ENCODE peak calls at places on chromosomes 4 and X, in six cellular contexts. One of them, this sample, is unnamed. For H3K27me3, the result is how much of the 10 kb centered on the place peaks cover.

GRCh38 chr4:110475881-110476818 is at the start of gene ENPEP:
- DNase-seq in lung: no peak
- DNase-seq in gastrocnemius medialis: peak
- DNase-seq in bronchial epithelial cell: no peak
- DNase-seq in mammary epithelial cell: no peak
- DNase-seq in CD8-positive, alpha-beta T cell: no peak
- DNase-seq in this sample: peak

GRCh38 chr4:156959298-156959702 is 12.3 kb downstream of the PDGFC start:
- DNase-seq in lung: no peak
- DNase-seq in bronchial epithelial cell: no peak
- DNase-seq in gastrocnemius medialis: no peak
- DNase-seq in mammary epithelial cell: no peak
- DNase-seq in CD8-positive, alpha-beta T cell: no peak
- DNase-seq in this sample: no peak

GRCh38 chr4:24322517-24322916 is 261.8 kb downstream of the DHX15 start:
- DNase-seq in bronchial epithelial cell: no peak
- DNase-seq in CD8-positive, alpha-beta T cell: no peak
- DNase-seq in gastrocnemius medialis: no peak
- DNase-seq in mammary epithelial cell: no peak
- DNase-seq in lung: no peak
- DNase-seq in this sample: no peak

GRCh38 chrX:1852082-1852481 is 237.2 kb downstream of the ASMT start:
- DNase-seq in bronchial epithelial cell: no peak
- DNase-seq in CD8-positive, alpha-beta T cell: no peak
- DNase-seq in gastrocnemius medialis: no peak
- DNase-seq in lung: no peak
- DNase-seq in mammary epithelial cell: no peak
- DNase-seq in this sample: no peak

GRCh38 chr4:128517739-128518510 is 230.3 kb upstream of the PGRMC2 start:
- DNase-seq in CD8-positive, alpha-beta T cell: no peak
- DNase-seq in gastrocnemius medialis: no peak
- DNase-seq in mammary epithelial cell: peak
- DNase-seq in lung: peak
- DNase-seq in bronchial epithelial cell: peak
- DNase-seq in this sample: peak

GRCh38 chr4:55635760-55636621 is at the start of gene NMU:
- DNase-seq in gastrocnemius medialis: no peak
- DNase-seq in CD8-positive, alpha-beta T cell: no peak
- DNase-seq in bronchial epithelial cell: peak
- DNase-seq in lung: peak
- DNase-seq in mammary epithelial cell: peak
- DNase-seq in this sample: peak

GRCh38 chr4:52483186-52483585 is 175.9 kb downstream of the USP46 start:
- DNase-seq in lung: no peak
- DNase-seq in bronchial epithelial cell: no peak
- DNase-seq in CD8-positive, alpha-beta T cell: no peak
- DNase-seq in mammary epithelial cell: no peak
- DNase-seq in gastrocnemius medialis: no peak
- DNase-seq in this sample: no peak

GRCh38 chrX:154761977-154762528 is 611 bp upstream of the DKC1 start:
- DNase-seq in bronchial epithelial cell: no peak
- DNase-seq in lung: no peak
- DNase-seq in mammary epithelial cell: no peak
- DNase-seq in CD8-positive, alpha-beta T cell: no peak
- DNase-seq in gastrocnemius medialis: no peak
- DNase-seq in this sample: no peak

GRCh38 chr4:101596786-101597185 is 193.7 kb upstream of the BANK1 start:
- DNase-seq in bronchial epithelial cell: no peak
- DNase-seq in gastrocnemius medialis: no peak
- DNase-seq in mammary epithelial cell: no peak
- DNase-seq in CD8-positive, alpha-beta T cell: no peak
- DNase-seq in lung: no peak
- DNase-seq in this sample: no peak

GRCh38 chr4:139266583-139267257 is 13.3 kb downstream of the MGARP start:
- DNase-seq in lung: peak
- DNase-seq in CD8-positive, alpha-beta T cell: peak
- DNase-seq in gastrocnemius medialis: peak
- DNase-seq in mammary epithelial cell: no peak
- DNase-seq in bronchial epithelial cell: peak
- DNase-seq in this sample: peak

GRCh38 chrX:139008185-139008584 is 296.7 kb upstream of the FGF13 start:
- DNase-seq in lung: no peak
- DNase-seq in mammary epithelial cell: no peak
- DNase-seq in gastrocnemius medialis: no peak
- DNase-seq in bronchial epithelial cell: no peak
- DNase-seq in CD8-positive, alpha-beta T cell: no peak
- DNase-seq in this sample: no peak

GRCh38 chr4:64581422-64581821 is 172.2 kb upstream of the TECRL start:
- DNase-seq in lung: no peak
- DNase-seq in CD8-positive, alpha-beta T cell: no peak
- DNase-seq in mammary epithelial cell: peak
- DNase-seq in bronchial epithelial cell: peak
- DNase-seq in gastrocnemius medialis: no peak
- DNase-seq in this sample: no peak

GRCh38 chr4:8915201-8916200 is 43.9 kb upstream of the HMX1 start:
- DNase-seq in lung: no peak
- DNase-seq in gastrocnemius medialis: no peak
- DNase-seq in CD8-positive, alpha-beta T cell: no peak
- DNase-seq in mammary epithelial cell: no peak
- DNase-seq in bronchial epithelial cell: no peak
- DNase-seq in this sample: no peak

GRCh38 chr4:133929540-133929939 is 272.0 kb downstream of the PABPC4L start:
- DNase-seq in bronchial epithelial cell: no peak
- DNase-seq in gastrocnemius medialis: no peak
- DNase-seq in mammary epithelial cell: no peak
- DNase-seq in CD8-positive, alpha-beta T cell: no peak
- DNase-seq in lung: no peak
- DNase-seq in this sample: no peak

GRCh38 chr4:184649971-184650855 is 675 bp downstream of the PRIMPOL start:
- DNase-seq in gastrocnemius medialis: no peak
- DNase-seq in mammary epithelial cell: peak
- DNase-seq in lung: no peak
- DNase-seq in CD8-positive, alpha-beta T cell: no peak
- DNase-seq in bronchial epithelial cell: peak
- DNase-seq in this sample: no peak

GRCh38 chr4:22363071-22363470 is 152.8 kb downstream of the ADGRA3 start:
- DNase-seq in lung: no peak
- DNase-seq in gastrocnemius medialis: no peak
- DNase-seq in bronchial epithelial cell: peak
- DNase-seq in CD8-positive, alpha-beta T cell: no peak
- DNase-seq in mammary epithelial cell: peak
- DNase-seq in this sample: no peak

GRCh38 chr4:144712775-144713174 is 66.8 kb downstream of the HHIP start:
- DNase-seq in bronchial epithelial cell: peak
- DNase-seq in CD8-positive, alpha-beta T cell: no peak
- DNase-seq in gastrocnemius medialis: no peak
- DNase-seq in mammary epithelial cell: peak
- DNase-seq in lung: no peak
- DNase-seq in this sample: no peak

GRCh38 chr4:148642907-148643306 is 200.7 kb upstream of the NR3C2 start:
- DNase-seq in mammary epithelial cell: no peak
- DNase-seq in CD8-positive, alpha-beta T cell: no peak
- DNase-seq in lung: no peak
- DNase-seq in bronchial epithelial cell: no peak
- DNase-seq in gastrocnemius medialis: no peak
- DNase-seq in this sample: no peak

GRCh38 chr4:38128478-38129451 is 168.6 kb downstream of the PTTG2 start:
- DNase-seq in lung: no peak
- DNase-seq in bronchial epithelial cell: peak
- DNase-seq in mammary epithelial cell: peak
- DNase-seq in CD8-positive, alpha-beta T cell: peak
- DNase-seq in gastrocnemius medialis: no peak
- DNase-seq in this sample: no peak

GRCh38 chrX:74234829-74235228 is 69.2 kb upstream of the ZCCHC13 start:
- DNase-seq in gastrocnemius medialis: no peak
- DNase-seq in lung: no peak
- DNase-seq in CD8-positive, alpha-beta T cell: no peak
- DNase-seq in bronchial epithelial cell: no peak
- DNase-seq in mammary epithelial cell: no peak
- DNase-seq in this sample: no peak

GRCh38 chr4:26178874-26179273 is 141.9 kb upstream of the RBPJ start:
- DNase-seq in bronchial epithelial cell: no peak
- DNase-seq in gastrocnemius medialis: peak
- DNase-seq in mammary epithelial cell: no peak
- DNase-seq in lung: no peak
- DNase-seq in CD8-positive, alpha-beta T cell: no peak
- DNase-seq in this sample: peak

GRCh38 chrX:16130707-16131106 is 7.3 kb downstream of the GRPR start:
- DNase-seq in lung: no peak
- DNase-seq in gastrocnemius medialis: no peak
- DNase-seq in mammary epithelial cell: no peak
- DNase-seq in CD8-positive, alpha-beta T cell: no peak
- DNase-seq in bronchial epithelial cell: no peak
- DNase-seq in this sample: no peak

GRCh38 chr4:103718993-103719319 is 829 bp downstream of the TACR3 start:
- DNase-seq in bronchial epithelial cell: no peak
- DNase-seq in mammary epithelial cell: no peak
- DNase-seq in lung: no peak
- DNase-seq in CD8-positive, alpha-beta T cell: no peak
- DNase-seq in gastrocnemius medialis: no peak
- DNase-seq in this sample: no peak

GRCh38 chr4:3732076-3733028 is 33.8 kb upstream of the ADRA2C start:
- DNase-seq in gastrocnemius medialis: no peak
- DNase-seq in CD8-positive, alpha-beta T cell: no peak
- DNase-seq in lung: no peak
- DNase-seq in bronchial epithelial cell: no peak
- DNase-seq in mammary epithelial cell: no peak
- DNase-seq in this sample: no peak
- H3K27me3 ChIP-seq in gastrocnemius medialis: under half
- H3K27me3 ChIP-seq in CD8-positive, alpha-beta T cell: under half
- H3K27me3 ChIP-seq in lung: under half
- H3K27me3 ChIP-seq in bronchial epithelial cell: under half
- H3K27me3 ChIP-seq in mammary epithelial cell: under half
- H3K27me3 ChIP-seq in this sample: under half

DNA sequence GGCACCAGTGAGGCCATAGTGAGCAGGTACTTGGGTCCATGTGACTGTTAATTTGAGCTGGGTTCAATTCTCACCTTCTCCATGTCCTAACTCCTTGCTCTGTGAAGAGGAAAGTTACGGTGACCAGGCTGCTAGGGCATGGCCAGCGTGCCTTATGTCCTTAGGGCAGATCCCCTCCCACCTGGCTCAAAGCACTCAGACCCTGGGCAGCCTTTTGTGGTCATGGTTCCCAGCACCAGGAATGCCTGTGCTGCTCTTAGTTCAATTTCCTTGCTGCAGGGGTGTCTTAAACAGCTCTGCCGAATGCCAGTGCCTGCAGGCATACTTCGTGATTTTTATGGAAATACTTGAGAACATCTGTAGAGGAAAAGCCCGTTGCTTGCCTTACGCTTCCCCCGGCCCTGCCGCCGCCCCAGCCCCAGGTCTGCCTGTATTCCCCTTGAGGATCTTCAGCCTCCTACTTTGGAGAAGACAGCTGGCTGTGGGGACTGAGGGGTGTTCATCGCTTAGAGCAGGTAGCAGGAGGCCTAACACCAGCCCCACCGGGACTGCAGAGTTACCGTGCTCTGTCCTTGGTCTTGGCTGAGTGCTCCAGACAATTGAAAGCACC is 3.1 kb upstream of the CDK16 start:
- DNase-seq in CD8-positive, alpha-beta T cell: no peak
- DNase-seq in lung: no peak
- DNase-seq in gastrocnemius medialis: no peak
- DNase-seq in mammary epithelial cell: no peak
- DNase-seq in bronchial epithelial cell: no peak
- DNase-seq in this sample: no peak
- H3K27me3 ChIP-seq in CD8-positive, alpha-beta T cell: under half
- H3K27me3 ChIP-seq in lung: under half
- H3K27me3 ChIP-seq in gastrocnemius medialis: under half
- H3K27me3 ChIP-seq in mammary epithelial cell: under half
- H3K27me3 ChIP-seq in bronchial epithelial cell: under half
- H3K27me3 ChIP-seq in this sample: under half

GRCh38 chrX:44938111-44938510 is 65.1 kb downstream of the KDM6A start:
- DNase-seq in mammary epithelial cell: no peak
- DNase-seq in gastrocnemius medialis: no peak
- DNase-seq in CD8-positive, alpha-beta T cell: no peak
- DNase-seq in bronchial epithelial cell: no peak
- DNase-seq in lung: no peak
- DNase-seq in this sample: no peak

GRCh38 chrX:44946771-44947170 is 73.8 kb downstream of the KDM6A start:
- DNase-seq in mammary epithelial cell: peak
- DNase-seq in gastrocnemius medialis: no peak
- DNase-seq in CD8-positive, alpha-beta T cell: no peak
- DNase-seq in lung: no peak
- DNase-seq in bronchial epithelial cell: peak
- DNase-seq in this sample: no peak

GRCh38 chrX:44944894-44945293 is 71.9 kb downstream of the KDM6A start:
- DNase-seq in mammary epithelial cell: no peak
- DNase-seq in bronchial epithelial cell: no peak
- DNase-seq in lung: no peak
- DNase-seq in CD8-positive, alpha-beta T cell: no peak
- DNase-seq in gastrocnemius medialis: no peak
- DNase-seq in this sample: no peak

GRCh38 chrX:44945736-44946135 is 72.7 kb downstream of the KDM6A start:
- DNase-seq in gastrocnemius medialis: no peak
- DNase-seq in CD8-positive, alpha-beta T cell: no peak
- DNase-seq in lung: no peak
- DNase-seq in mammary epithelial cell: no peak
- DNase-seq in bronchial epithelial cell: no peak
- DNase-seq in this sample: no peak

DNA sequence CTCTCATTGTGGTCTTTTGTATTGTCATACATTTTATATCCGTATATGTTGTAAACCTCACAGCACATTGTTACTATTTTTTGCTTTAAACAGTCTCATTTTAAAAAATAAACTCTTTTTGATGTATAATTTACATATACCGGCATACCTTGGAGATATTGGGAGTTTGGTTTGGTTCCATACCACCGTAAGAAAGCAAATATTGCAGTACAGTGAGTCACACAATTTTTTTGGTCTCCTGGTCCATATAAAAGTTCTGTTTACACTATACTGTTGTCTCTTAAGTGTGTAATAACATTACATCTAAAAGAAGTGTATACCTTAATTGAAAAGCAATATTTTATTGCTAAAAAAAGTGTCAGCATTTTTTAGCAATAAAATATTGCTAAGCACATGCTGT is 70.0 kb downstream of the KDM6A start:
- DNase-seq in lung: no peak
- DNase-seq in CD8-positive, alpha-beta T cell: no peak
- DNase-seq in gastrocnemius medialis: no peak
- DNase-seq in mammary epithelial cell: no peak
- DNase-seq in bronchial epithelial cell: no peak
- DNase-seq in this sample: no peak
- H3K27me3 ChIP-seq in lung: under half
- H3K27me3 ChIP-seq in CD8-positive, alpha-beta T cell: under half
- H3K27me3 ChIP-seq in gastrocnemius medialis: under half
- H3K27me3 ChIP-seq in mammary epithelial cell: under half
- H3K27me3 ChIP-seq in bronchial epithelial cell: under half
- H3K27me3 ChIP-seq in this sample: under half

DNA sequence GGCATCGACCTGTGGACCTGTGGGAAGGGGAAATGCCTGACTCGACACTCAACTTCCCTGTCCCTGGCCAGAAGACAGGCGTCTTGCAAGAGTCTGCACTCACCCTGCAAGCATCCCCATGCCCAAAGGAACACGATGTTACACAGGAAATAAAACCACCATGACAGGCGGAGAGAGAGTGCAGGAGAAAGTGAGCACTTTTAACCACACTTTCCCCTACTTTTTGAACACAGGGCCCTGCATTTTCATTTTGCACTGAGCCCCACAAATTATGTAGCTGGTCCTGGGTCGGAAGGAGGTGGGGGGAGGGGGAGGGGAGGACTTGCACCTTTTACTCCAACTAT is 13.8 kb upstream of the MAN2B2 start:
- DNase-seq in CD8-positive, alpha-beta T cell: no peak
- DNase-seq in lung: no peak
- DNase-seq in mammary epithelial cell: no peak
- DNase-seq in bronchial epithelial cell: no peak
- DNase-seq in gastrocnemius medialis: no peak
- DNase-seq in this sample: no peak
- H3K27me3 ChIP-seq in CD8-positive, alpha-beta T cell: under half
- H3K27me3 ChIP-seq in lung: under half
- H3K27me3 ChIP-seq in mammary epithelial cell: under half
- H3K27me3 ChIP-seq in bronchial epithelial cell: under half
- H3K27me3 ChIP-seq in gastrocnemius medialis: half or more
- H3K27me3 ChIP-seq in this sample: half or more